ENCODE peak calls at places on chromosomes 3 and 15, in ten cellular contexts. G is PC-9, W is cardiac muscle cell, B is AG09309, D is upper lobe of right lung, C is WTC11, M is GM10248, J is fibroblast of the aortic adventitia, S is psoas muscle, H is GM20000. K is an unnamed sample.

GRCh38 chr3:167820114-167820865 is 84.8 kb downstream of the SERPINI1 start:
- DNase-seq in G (no peak), W (no peak), B (no peak), D (no peak), C (no peak), M (no peak), J (no peak), S (no peak), H (no peak), K (no peak)

GRCh38 chr15:38059665-38060064 is 125.2 kb downstream of the TMCO5A start:
- DNase-seq in G (no peak), W (peak), B (no peak), D (no peak), C (no peak), M (no peak), J (no peak), S (no peak), H (no peak), K (no peak)

GRCh38 chr3:170897978-170898377 is 10.5 kb downstream of the EIF5A2 start:
- DNase-seq in G (no peak), W (no peak), B (no peak), D (no peak), C (no peak), M (no peak), J (no peak), S (no peak), H (no peak), K (no peak)

GRCh38 chr3:181610083-181610972 is 101.4 kb upstream of the SOX2 start:
- DNase-seq in G (no peak), W (no peak), B (no peak), D (no peak), C (no peak), M (no peak), J (no peak), S (no peak), H (no peak), K (no peak)

GRCh38 chr15:63899193-63899592 is 65.4 kb upstream of the HERC1 start:
- DNase-seq in G (no peak), W (no peak), B (no peak), D (no peak), C (no peak), M (no peak), J (no peak), S (no peak), H (no peak), K (no peak)

GRCh38 chr3:50623840-50624474 is 7.0 kb downstream of the MAPKAPK3 start:
- DNase-seq in G (no peak), W (no peak), B (no peak), D (no peak), C (no peak), M (peak), J (no peak), S (no peak), H (no peak), K (no peak)

GRCh38 chr3:128068156-128068620 is 16.0 kb downstream of the SEC61A1 start:
- DNase-seq in G (peak), W (peak), B (no peak), D (peak), C (peak), M (peak), J (peak), S (no peak), H (peak), K (no peak)

GRCh38 chr3:46406786-46407611 is at the start of the genes CCR5AS and CCRL2:
- DNase-seq in G (peak), W (no peak), B (no peak), D (peak), C (no peak), M (peak), J (peak), S (peak), H (peak), K (no peak)

GRCh38 chr15:101314726-101315125 is 19.7 kb upstream of the SNRPA1 start:
- DNase-seq in G (no peak), W (no peak), B (no peak), D (peak), C (peak), M (no peak), J (no peak), S (no peak), H (no peak), K (no peak)

GRCh38 chr15:42919308-42919707 is 1.3 kb downstream of the TTBK2 start:
- DNase-seq in G (no peak), W (peak), B (no peak), D (no peak), C (no peak), M (no peak), J (peak), S (no peak), H (no peak), K (no peak)

GRCh38 chr15:22980189-22981136 is at the start of gene CYFIP1:
- DNase-seq in G (peak), W (peak), B (no peak), D (peak), C (peak), M (peak), J (peak), S (peak), H (peak), K (peak)

DNA sequence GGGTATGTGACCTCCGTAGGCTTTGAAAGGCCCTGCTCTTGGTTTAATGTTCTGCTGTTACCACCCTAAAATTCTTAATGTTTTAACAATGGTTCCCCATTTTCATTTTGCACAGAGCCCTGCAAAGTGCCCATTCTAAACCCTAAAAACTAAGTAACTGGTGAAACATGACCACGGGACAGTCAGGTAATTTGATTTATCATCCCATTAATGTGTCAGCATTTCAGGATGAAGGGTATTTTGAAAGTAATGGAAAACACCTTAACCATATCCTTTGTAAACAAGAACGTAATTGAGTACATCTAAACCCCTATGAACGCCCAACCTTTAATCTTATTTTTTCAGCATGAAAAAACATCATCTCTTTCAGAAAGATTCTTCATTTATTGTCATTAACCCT is 164.9 kb upstream of the IL12A start:
- DNase-seq in G (no peak), W (no peak), B (no peak), D (no peak), C (no peak), M (no peak), J (no peak), S (no peak), H (no peak), K (no peak)
- TF ChIP-seq CTCF in G (no peak), W (no peak), B (no peak), D (no peak), C (no peak), M (no peak), J (no peak), S (no peak), H (no peak), K (no peak)

GRCh38 chr15:40051616-40052415 is 12.8 kb upstream of the SRP14 start:
- DNase-seq in G (no peak), W (no peak), B (no peak), D (no peak), C (no peak), M (no peak), J (no peak), S (no peak), H (no peak), K (no peak)

GRCh38 chr15:40054056-40054745 is 15.2 kb upstream of the SRP14 start:
- DNase-seq in G (no peak), W (no peak), B (no peak), D (no peak), C (no peak), M (no peak), J (no peak), S (no peak), H (no peak), K (peak)

GRCh38 chr15:40052604-40053003 is 13.6 kb upstream of the SRP14 start:
- DNase-seq in G (no peak), W (no peak), B (no peak), D (no peak), C (no peak), M (no peak), J (no peak), S (no peak), H (no peak), K (peak)

GRCh38 chr15:40054746-40055575 is 16.0 kb upstream of the SRP14 start:
- DNase-seq in G (peak), W (no peak), B (no peak), D (no peak), C (no peak), M (peak), J (peak), S (no peak), H (peak), K (peak)

GRCh38 chr15:40053234-40054055 is 14.5 kb upstream of the SRP14 start:
- DNase-seq in G (no peak), W (no peak), B (no peak), D (no peak), C (no peak), M (no peak), J (no peak), S (no peak), H (no peak), K (peak)
- TF ChIP-seq CTCF in G (no peak), W (no peak), B (no peak), D (peak), C (no peak), M (no peak), J (no peak), S (no peak), H (no peak), K (no peak)

GRCh38 chr3:154022603-154023002 is 98.6 kb upstream of the ARHGEF26 start:
- DNase-seq in G (no peak), W (peak), B (no peak), D (no peak), C (no peak), M (no peak), J (no peak), S (no peak), H (no peak), K (no peak)

GRCh38 chr3:154015307-154015706 is 105.9 kb upstream of the ARHGEF26 start:
- DNase-seq in G (no peak), W (no peak), B (no peak), D (no peak), C (no peak), M (no peak), J (no peak), S (no peak), H (no peak), K (no peak)

GRCh38 chr3:154023148-154023547 is 98.0 kb upstream of the ARHGEF26 start:
- DNase-seq in G (no peak), W (peak), B (no peak), D (no peak), C (no peak), M (no peak), J (no peak), S (no peak), H (no peak), K (no peak)

GRCh38 chr3:154018100-154018696 is 103.0 kb upstream of the ARHGEF26 start:
- DNase-seq in G (peak), W (peak), B (no peak), D (no peak), C (peak), M (peak), J (peak), S (no peak), H (peak), K (no peak)
- TF ChIP-seq CTCF in G (peak), W (peak), B (peak), D (peak), C (peak), M (peak), J (peak), S (no peak), H (peak), K (peak)

DNA sequence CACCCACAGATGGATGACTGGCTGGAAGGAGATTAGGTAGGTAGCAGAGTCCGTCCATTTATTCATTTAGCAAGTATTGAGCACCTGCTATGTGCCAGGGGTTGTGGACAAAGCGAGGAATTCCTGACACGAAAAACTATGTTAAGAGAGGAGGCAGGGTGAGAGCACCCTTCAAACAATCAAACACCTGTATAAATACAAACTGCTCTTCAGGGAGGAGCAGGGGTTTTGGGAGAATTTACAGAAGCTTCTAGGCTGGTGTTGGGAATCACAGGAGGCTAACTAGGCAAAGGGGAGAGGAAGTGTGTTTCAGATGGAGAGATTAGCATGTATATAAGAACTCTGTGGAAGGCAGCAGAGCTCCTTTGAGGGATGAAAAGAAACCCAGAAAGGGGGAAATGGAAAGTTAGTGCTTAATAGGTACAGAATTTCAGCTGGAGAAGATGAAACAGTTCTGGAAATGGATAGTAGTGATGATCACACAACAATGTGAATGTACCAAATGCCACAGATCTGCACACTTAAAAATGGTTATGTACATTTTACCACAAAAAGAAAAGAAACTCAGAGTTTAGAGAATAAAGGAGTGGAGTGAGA is 805 bp upstream of the SEC22C start:
- DNase-seq in G (no peak), W (no peak), B (no peak), D (no peak), C (no peak), M (no peak), J (no peak), S (no peak), H (no peak), K (no peak)
- TF ChIP-seq CTCF in G (no peak), W (no peak), B (no peak), D (no peak), C (no peak), M (no peak), J (no peak), S (no peak), H (no peak), K (no peak)

GRCh38 chr3:81684739-81685395 is 76.6 kb downstream of the GBE1 start:
- DNase-seq in G (no peak), W (peak), B (no peak), D (no peak), C (no peak), M (no peak), J (peak), S (no peak), H (no peak), K (no peak)
- TF ChIP-seq CTCF in G (no peak), W (no peak), B (no peak), D (no peak), C (no peak), M (no peak), J (no peak), S (no peak), H (no peak), K (no peak)

GRCh38 chr3:156472150-156472549 is 82.8 kb downstream of the SSR3 start:
- DNase-seq in G (no peak), W (no peak), B (no peak), D (no peak), C (no peak), M (no peak), J (no peak), S (no peak), H (peak), K (no peak)
- TF ChIP-seq CTCF in G (no peak), W (no peak), B (no peak), D (no peak), C (no peak), M (peak), J (no peak), S (no peak), H (peak), K (no peak)

DNA sequence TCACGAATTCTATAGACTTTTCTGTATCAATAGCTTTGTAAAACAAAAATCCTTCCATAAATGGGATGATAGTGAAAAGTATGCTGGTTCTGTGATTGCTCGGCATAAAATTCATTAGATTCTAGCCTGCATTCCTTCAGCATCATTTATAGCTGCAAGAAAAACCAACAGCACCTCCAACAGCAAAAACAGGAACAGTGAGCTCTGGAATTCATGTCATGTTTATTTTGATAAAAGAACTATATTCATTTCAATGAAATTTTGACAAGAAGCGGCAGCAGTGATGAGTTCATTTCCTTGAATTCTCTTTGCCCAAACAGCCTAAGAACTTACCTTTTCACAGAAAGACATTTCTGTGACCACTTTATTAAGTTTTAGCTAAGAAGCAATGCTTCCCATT is 515.2 kb upstream of the CCDC54 start:
- DNase-seq in G (no peak), W (peak), B (no peak), D (no peak), C (no peak), M (no peak), J (peak), S (no peak), H (no peak), K (no peak)
- TF ChIP-seq CTCF in G (no peak), W (peak), B (peak), D (peak), C (no peak), M (no peak), J (peak), S (no peak), H (no peak), K (no peak)

DNA sequence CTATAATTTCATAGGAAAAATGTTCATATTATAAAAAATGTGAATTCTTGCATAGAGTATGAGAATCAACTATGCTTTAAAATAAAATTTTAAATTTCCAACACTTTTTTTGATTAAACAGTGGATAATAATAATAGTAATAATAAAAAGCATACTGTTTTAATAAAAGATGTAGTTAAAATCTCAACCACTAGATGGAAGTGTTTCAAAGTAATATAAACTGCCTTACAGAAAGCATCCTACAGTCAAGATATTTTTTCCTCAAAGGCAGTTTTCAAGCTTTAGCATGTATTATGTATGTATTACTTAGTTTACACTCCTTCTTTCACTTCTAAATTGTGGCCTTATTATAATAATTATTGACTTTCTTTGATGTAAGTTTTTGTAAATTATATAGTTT is 217.5 kb downstream of the CHL1 start:
- DNase-seq in G (no peak), W (peak), B (no peak), D (no peak), C (no peak), M (peak), J (peak), S (no peak), H (peak), K (no peak)
- TF ChIP-seq CTCF in G (peak), W (peak), B (no peak), D (peak), C (no peak), M (peak), J (peak), S (peak), H (no peak), K (peak)

GRCh38 chr3:133573054-133573628 is 345 bp upstream of the CDV3 start:
- DNase-seq in G (peak), W (peak), B (peak), D (peak), C (peak), M (peak), J (peak), S (peak), H (peak), K (peak)
- TF ChIP-seq CTCF in G (no peak), W (peak), B (no peak), D (peak), C (no peak), M (peak), J (peak), S (no peak), H (no peak), K (peak)

DNA sequence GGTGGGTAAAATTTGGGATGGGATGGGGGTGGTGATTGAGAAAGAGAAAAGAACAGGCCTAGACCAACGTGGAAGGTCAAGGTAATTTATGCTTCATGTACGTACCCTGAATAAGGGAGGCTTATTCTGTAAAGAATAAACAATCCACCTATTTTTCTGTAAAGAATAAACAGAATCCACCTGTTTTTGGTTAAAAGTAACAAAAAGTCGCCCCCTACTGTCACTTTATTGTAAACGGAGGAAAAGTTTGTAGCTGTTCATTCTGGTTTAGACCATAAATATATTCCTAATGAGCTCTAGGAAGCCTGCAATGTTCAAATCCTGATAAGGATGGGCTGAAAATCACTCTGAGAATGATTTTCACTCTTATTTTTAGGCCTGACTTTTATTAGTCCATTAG is 23.5 kb upstream of the SQOR start:
- DNase-seq in G (no peak), W (peak), B (no peak), D (no peak), C (no peak), M (peak), J (peak), S (no peak), H (no peak), K (no peak)
- TF ChIP-seq CTCF in G (peak), W (peak), B (peak), D (peak), C (no peak), M (peak), J (peak), S (peak), H (peak), K (peak)